ENCODE peak calls at places on chromosomes 12 and 14, in six cellular contexts. D, L, E, U, P and J are unnamed samples.

GRCh38 chr12:130990034-130990433 is 36.3 kb downstream of the ADGRD1 start:
- DNase-seq in L (no peak), U (no peak), E (no peak), D (no peak), P (no peak), J (no peak)

GRCh38 chr12:129325566-129325965 is 472.3 kb downstream of the GLT1D1 start:
- DNase-seq in E (peak), U (no peak), L (no peak), D (no peak), P (no peak), J (no peak)

GRCh38 chr12:91379051-91379775 is 196.6 kb upstream of the DCN start:
- DNase-seq in D (no peak), L (no peak), U (no peak), P (no peak), E (no peak), J (no peak)

GRCh38 chr14:99606359-99606758 is 2.4 kb upstream of the CCDC85C start:
- DNase-seq in L (no peak), U (no peak), D (no peak), P (no peak), E (no peak), J (no peak)

GRCh38 chr12:117854339-117855012 is 114.3 kb downstream of the KSR2 start:
- DNase-seq in L (no peak), D (peak), E (peak), U (no peak), P (peak), J (peak)

GRCh38 chr12:52757449-52758176 is 19.5 kb downstream of the KRT76 start:
- DNase-seq in E (no peak), U (no peak), P (no peak), D (no peak), L (no peak), J (no peak)

GRCh38 chr12:68611094-68611818 is 557 bp downstream of the RAP1B start:
- DNase-seq in D (peak), E (peak), U (peak), P (peak), L (no peak), J (peak)

GRCh38 chr12:13964666-13965065 is 16.7 kb downstream of the GRIN2B start:
- DNase-seq in E (no peak), L (no peak), D (no peak), P (no peak), U (no peak), J (no peak)

GRCh38 chr14:23300687-23301223 is 1.9 kb downstream of the PPP1R3E start:
- DNase-seq in U (no peak), D (peak), L (no peak), P (peak), E (peak), J (no peak)

GRCh38 chr12:34404377-34405285 is 382.3 kb downstream of the ALG10 start:
- DNase-seq in U (no peak), P (peak), D (peak), L (peak), E (no peak), J (peak)

GRCh38 chr12:85004199-85004598 is 31.9 kb downstream of the TSPAN19 start:
- DNase-seq in U (no peak), D (no peak), L (no peak), P (no peak), E (no peak), J (no peak)

GRCh38 chr12:132196873-132197390 is 52.7 kb downstream of the NOC4L start:
- DNase-seq in L (no peak), P (no peak), D (no peak), U (no peak), E (no peak), J (no peak)

GRCh38 chr12:28446031-28446430 is 255.8 kb downstream of the CCDC91 start:
- DNase-seq in E (no peak), U (no peak), D (no peak), L (no peak), P (no peak), J (no peak)

GRCh38 chr14:49550284-49551184 is 35.6 kb downstream of the RPS29 start:
- DNase-seq in D (no peak), L (no peak), E (peak), U (no peak), P (no peak), J (no peak)

GRCh38 chr14:101083564-101084435 is 180.3 kb upstream of the RTL1 start:
- DNase-seq in U (no peak), E (peak), P (peak), D (no peak), L (no peak), J (no peak)

GRCh38 chr14:105412768-105413541 is 6.7 kb upstream of the MTA1 start:
- DNase-seq in D (no peak), U (no peak), E (no peak), L (no peak), P (no peak), J (no peak)

GRCh38 chr12:124632510-124632909 is 65.1 kb upstream of the NCOR2 start:
- DNase-seq in U (no peak), E (no peak), D (no peak), L (no peak), P (no peak), J (no peak)

GRCh38 chr14:22845821-22846625 is 9.6 kb downstream of the MMP14 start:
- DNase-seq in P (no peak), U (no peak), L (no peak), D (no peak), E (no peak), J (peak)

DNA sequence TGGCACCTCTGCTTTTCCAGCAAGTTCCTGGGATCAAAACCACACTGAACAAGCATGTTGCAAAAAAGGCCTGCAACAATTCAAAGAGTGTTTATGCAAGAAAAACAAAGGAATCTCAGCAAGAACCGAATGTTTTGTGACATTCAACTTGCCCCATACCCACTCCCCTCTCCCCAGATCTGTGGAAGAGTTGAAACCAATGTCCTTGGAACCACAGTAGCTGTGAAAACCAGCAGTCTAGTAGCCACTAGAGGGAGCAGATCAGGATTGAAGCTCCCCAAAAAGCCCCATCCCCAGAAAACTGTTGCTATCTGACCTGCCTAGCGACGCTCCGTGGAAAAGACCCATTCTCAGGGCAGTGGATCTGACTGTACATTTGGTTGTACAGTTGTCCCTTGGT is 27.1 kb downstream of the PRKAB1 start:
- DNase-seq in L (no peak), D (no peak), P (no peak), E (peak), U (no peak), J (peak)
- TF ChIP-seq CTCF in L (no peak), D (peak), P (peak), E (peak), U (peak), J (peak)

GRCh38 chr12:108689314-108690190 is 41.8 kb downstream of the CORO1C start:
- DNase-seq in D (no peak), U (peak), E (no peak), P (no peak), L (no peak), J (no peak)
- TF ChIP-seq CTCF in D (no peak), U (no peak), E (no peak), P (no peak), L (no peak), J (no peak)

GRCh38 chr12:92502417-92503028 is 200.3 kb upstream of the PLEKHG7 start:
- DNase-seq in D (no peak), P (no peak), E (peak), U (no peak), L (no peak), J (peak)
- TF ChIP-seq CTCF in D (no peak), P (peak), E (peak), U (peak), L (no peak), J (peak)

GRCh38 chr14:33848706-33849454 is 102.0 kb downstream of the EGLN3 start:
- DNase-seq in E (peak), D (peak), U (no peak), P (peak), L (no peak), J (peak)
- TF ChIP-seq CTCF in E (peak), D (peak), U (peak), P (peak), L (no peak), J (peak)

DNA sequence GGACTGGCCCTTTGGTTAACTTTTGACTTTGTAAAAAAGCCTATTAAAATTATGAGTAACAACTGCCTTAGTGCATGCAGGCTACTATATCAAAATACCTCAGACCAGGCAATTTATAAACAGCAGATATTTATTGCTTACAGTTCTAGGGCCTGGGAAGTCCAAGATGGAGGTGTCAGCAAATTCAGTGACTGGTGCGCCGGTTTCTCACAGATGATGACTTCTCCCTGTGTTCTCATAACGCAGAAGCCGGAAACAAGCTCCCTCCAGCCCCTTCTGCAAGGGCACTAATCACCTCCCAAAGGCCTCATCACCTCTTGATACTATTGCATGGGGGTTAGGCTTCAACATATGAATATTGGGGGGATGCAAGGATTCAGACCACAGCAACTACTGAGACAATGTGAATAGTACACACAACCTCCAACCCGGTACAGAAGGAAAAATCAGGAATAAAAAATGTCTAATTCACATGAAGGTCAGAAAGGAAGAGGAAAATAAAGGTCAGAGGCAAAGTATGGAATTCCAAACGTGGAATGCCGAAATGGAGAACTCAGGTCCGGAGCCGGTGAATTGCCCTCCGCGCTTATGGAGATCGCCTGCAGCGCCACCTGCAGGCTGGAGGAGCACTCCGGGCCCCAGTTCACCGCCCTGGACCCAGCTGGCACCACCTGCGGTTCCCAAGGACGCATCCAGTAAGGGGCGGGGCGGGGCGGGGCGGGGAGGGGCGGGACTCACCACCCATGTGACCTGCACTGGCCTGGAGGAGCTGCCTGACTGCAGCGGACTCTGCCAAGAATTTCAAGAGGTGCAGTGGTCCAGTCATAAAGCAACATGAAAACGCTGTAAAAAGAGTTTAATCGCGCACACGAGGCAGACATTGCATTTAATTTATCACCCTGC is 203.4 kb downstream of the KIF26A start:
- DNase-seq in P (peak), L (peak), E (no peak), U (no peak), D (peak), J (no peak)
- TF ChIP-seq CTCF in P (peak), L (no peak), E (no peak), U (peak), D (peak), J (peak)

GRCh38 chr12:100164153-100164704 is 21.6 kb upstream of the BLTP3B start:
- DNase-seq in D (no peak), L (no peak), P (no peak), E (no peak), U (no peak), J (no peak)

GRCh38 chr12:100165356-100165755 is 22.7 kb upstream of the BLTP3B start:
- DNase-seq in L (no peak), P (no peak), D (no peak), E (no peak), U (no peak), J (no peak)

GRCh38 chr12:100159391-100160104 is 16.9 kb upstream of the BLTP3B start:
- DNase-seq in E (no peak), L (no peak), U (no peak), D (no peak), P (no peak), J (no peak)

GRCh38 chr12:100166232-100166631 is 23.6 kb upstream of the BLTP3B start:
- DNase-seq in D (no peak), E (no peak), U (no peak), L (no peak), P (no peak), J (no peak)

DNA sequence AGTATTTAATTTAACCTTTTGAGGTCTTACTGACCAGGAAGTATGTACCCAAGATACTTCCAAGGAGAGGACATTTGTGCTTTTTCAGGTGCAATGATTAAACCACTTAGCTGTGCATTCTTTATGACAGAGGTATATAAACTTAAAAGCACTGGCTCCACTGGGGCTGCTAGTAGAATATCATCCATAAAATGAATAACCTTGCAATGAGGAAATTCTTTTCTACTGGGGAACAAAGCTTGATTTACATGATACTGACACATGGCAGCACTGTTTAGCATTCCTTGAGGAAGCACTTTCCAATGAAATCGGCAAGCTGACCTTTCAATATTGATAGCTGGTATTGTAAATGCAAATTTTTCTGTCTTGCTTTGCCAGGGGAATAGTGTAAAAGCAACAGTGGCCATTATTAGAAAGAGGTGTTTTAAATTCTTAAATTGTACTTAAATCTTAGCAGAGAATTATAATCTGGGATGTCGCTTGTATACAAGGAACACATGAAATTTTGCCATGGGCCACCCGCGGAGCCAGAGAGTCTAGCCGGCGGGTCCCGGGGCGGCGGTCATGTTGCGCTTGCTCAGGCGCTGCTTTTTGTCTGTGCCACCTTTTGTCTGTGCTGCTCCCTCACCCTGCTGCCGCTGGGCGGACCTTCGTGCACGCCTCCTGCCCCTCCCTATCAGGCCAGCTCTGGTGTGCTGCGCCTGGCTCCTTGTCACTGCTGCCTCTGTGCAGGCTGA is 20.9 kb upstream of the BLTP3B start:
- DNase-seq in U (peak), L (peak), E (peak), D (peak), P (peak), J (peak)
- TF ChIP-seq CTCF in U (peak), L (no peak), E (peak), D (no peak), P (no peak), J (no peak)

DNA sequence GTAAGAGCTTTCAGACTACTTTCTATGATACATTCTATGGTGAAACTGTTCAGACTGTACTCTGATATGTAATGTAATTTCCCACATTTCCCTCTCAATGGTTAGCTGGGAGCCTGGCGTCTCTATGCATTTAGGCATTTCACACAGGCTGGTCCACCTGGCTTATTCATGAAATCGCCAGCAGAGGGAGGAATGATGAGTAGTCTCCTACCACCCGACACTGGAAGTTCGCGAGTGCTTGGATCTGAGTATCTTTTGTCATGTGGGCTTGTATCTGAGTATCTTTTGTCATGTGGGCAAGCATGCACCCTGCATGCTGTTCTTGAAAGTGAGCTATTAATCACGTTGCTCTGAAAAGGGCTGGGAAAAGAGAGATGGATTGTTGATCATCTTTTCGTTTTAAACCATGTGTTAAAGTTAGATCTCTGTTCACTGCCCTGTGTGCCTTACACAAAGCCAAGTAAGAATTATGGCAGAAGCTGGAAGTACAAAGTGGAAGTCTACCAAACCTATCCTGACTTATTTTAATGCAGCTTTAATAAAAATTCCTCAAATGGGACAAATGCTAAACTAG is 235.0 kb downstream of the ATP23 start:
- DNase-seq in U (no peak), D (peak), E (peak), P (peak), L (no peak), J (peak)
- TF ChIP-seq CTCF in U (peak), D (peak), E (peak), P (no peak), L (no peak), J (peak)